ENCODE peak calls at places on chromosomes 11 and 22, in nine cellular contexts. D is PC-9; Y is sigmoid colon; O is GM12878; B is MG63; C is CD8-positive, alpha-beta T cell; K is AG04450; I is WERI-Rb-1; L is lower lobe of right lung. A is an unnamed sample. For H3K27me3, the result is how much of the 10 kb centered on the place peaks cover.

GRCh38 chr11:127339376-127339775 is 338.8 kb upstream of the KIRREL3 start:
- DNase-seq in D (no peak), Y (no peak), O (no peak), B (no peak), C (no peak), K (no peak), I (no peak), L (no peak), A (no peak)

GRCh38 chr22:49838771-49839717 is 11.4 kb upstream of the BRD1 start:
- DNase-seq in D (no peak), Y (no peak), O (peak), B (no peak), C (peak), K (no peak), I (no peak), L (peak), A (peak)

GRCh38 chr11:10602366-10602765 is 33.9 kb upstream of the LYVE1 start:
- DNase-seq in D (no peak), Y (no peak), O (no peak), B (no peak), C (no peak), K (no peak), I (no peak), L (no peak), A (no peak)

GRCh38 chr11:34192481-34193401 is 87.3 kb downstream of the NAT10 start:
- DNase-seq in D (peak), Y (peak), O (no peak), B (peak), C (no peak), K (peak), I (peak), L (no peak), A (peak)

GRCh38 chr11:60130496-60130895 is 42.0 kb downstream of the MS4A2 start:
- DNase-seq in D (no peak), Y (no peak), O (no peak), B (peak), C (no peak), K (no peak), I (peak), L (no peak), A (peak)

GRCh38 chr22:30245985-30246901 is at the start of gene LIF:
- DNase-seq in D (no peak), Y (no peak), O (no peak), B (peak), C (peak), K (peak), I (peak), L (no peak), A (peak)

GRCh38 chr22:48939441-48940265 is 888.0 kb downstream of the BRD1 start:
- DNase-seq in D (no peak), Y (peak), O (no peak), B (no peak), C (no peak), K (no peak), I (no peak), L (no peak), A (no peak)

GRCh38 chr11:57567210-57567511 is 311 bp downstream of the UBE2L6 start:
- DNase-seq in D (no peak), Y (peak), O (no peak), B (no peak), C (peak), K (no peak), I (no peak), L (no peak), A (peak)

GRCh38 chr22:42472671-42473070 is 40.5 kb upstream of the NFAM1 start:
- DNase-seq in D (no peak), Y (peak), O (no peak), B (no peak), C (no peak), K (no peak), I (no peak), L (no peak), A (no peak)

GRCh38 chr22:42475122-42475521 is 42.9 kb upstream of the NFAM1 start:
- DNase-seq in D (no peak), Y (peak), O (no peak), B (no peak), C (no peak), K (no peak), I (no peak), L (no peak), A (no peak)

GRCh38 chr22:42468841-42469240 is 36.6 kb upstream of the NFAM1 start:
- DNase-seq in D (no peak), Y (no peak), O (no peak), B (no peak), C (no peak), K (no peak), I (no peak), L (no peak), A (peak)

GRCh38 chr22:42471441-42471840 is 39.2 kb upstream of the NFAM1 start:
- DNase-seq in D (no peak), Y (no peak), O (no peak), B (no peak), C (no peak), K (no peak), I (no peak), L (no peak), A (no peak)

GRCh38 chr22:42473484-42474193 is 41.4 kb upstream of the NFAM1 start:
- DNase-seq in D (peak), Y (no peak), O (no peak), B (no peak), C (no peak), K (peak), I (peak), L (no peak), A (peak)
- H3K27me3 ChIP-seq in D (under half), Y (under half), O (under half), B (under half), C (under half), K (under half), I (under half), L (under half), A (under half)

GRCh38 chr11:101584651-101585050 is 844 bp upstream of the TRPC6 start:
- DNase-seq in D (no peak), Y (no peak), O (no peak), B (no peak), C (no peak), K (no peak), I (no peak), L (no peak), A (no peak)
- H3K27me3 ChIP-seq in D (under half), Y (under half), O (under half), B (under half), C (under half), K (under half), I (under half), L (under half), A (under half)

GRCh38 chr11:134612416-134613030 is 200.5 kb upstream of the B3GAT1 start:
- DNase-seq in D (no peak), Y (no peak), O (no peak), B (no peak), C (no peak), K (no peak), I (no peak), L (no peak), A (no peak)

GRCh38 chr11:134611537-134611936 is 199.5 kb upstream of the B3GAT1 start:
- DNase-seq in D (no peak), Y (no peak), O (no peak), B (no peak), C (no peak), K (no peak), I (no peak), L (no peak), A (no peak)

GRCh38 chr11:134607963-134608750 is 196.1 kb upstream of the B3GAT1 start:
- DNase-seq in D (no peak), Y (no peak), O (no peak), B (no peak), C (no peak), K (no peak), I (no peak), L (no peak), A (no peak)

GRCh38 chr11:134609361-134610115 is 197.5 kb upstream of the B3GAT1 start:
- DNase-seq in D (no peak), Y (no peak), O (no peak), B (no peak), C (no peak), K (no peak), I (no peak), L (no peak), A (no peak)

DNA sequence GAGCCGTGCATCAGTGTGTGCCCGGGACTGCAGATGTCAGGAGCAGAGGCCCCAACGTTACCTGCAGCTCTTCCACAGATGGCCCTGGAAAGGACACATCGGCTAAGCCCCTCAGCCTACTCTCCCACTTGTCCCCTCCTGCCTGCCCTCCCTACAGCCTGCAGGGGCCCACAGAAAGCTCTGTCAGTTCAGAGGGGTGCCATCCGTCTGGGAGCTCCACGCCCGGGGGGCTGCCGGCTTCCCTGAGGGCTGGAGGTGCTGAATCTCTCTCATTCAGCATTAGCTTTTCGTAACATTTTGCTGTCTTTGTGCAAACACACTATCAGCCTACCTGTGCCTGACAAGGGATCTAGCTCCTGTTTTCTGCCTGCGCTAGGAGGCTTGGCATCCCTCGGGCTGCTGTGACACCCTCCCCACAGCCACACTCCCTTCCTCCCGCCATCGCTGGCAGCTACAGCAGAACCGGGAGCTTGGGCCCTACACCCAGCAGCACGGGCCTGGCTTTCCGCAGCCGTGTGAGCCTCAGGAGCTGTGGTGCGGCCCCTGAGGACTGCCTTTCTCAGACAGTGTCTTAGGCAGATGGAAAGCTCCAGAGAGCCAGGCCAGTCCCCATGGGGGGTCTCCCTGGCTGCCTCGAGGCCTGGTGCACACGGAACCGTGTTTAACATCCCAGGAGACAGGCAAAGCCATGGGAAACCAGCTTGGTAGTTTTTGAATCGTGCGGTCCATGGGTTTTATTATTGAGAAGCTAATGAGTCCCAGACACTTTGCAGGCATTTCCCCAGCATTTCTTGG is 198.3 kb upstream of the B3GAT1 start:
- DNase-seq in D (no peak), Y (no peak), O (no peak), B (no peak), C (no peak), K (no peak), I (no peak), L (no peak), A (no peak)
- H3K27me3 ChIP-seq in D (half or more), Y (under half), O (under half), B (under half), C (under half), K (under half), I (half or more), L (under half), A (under half)

DNA sequence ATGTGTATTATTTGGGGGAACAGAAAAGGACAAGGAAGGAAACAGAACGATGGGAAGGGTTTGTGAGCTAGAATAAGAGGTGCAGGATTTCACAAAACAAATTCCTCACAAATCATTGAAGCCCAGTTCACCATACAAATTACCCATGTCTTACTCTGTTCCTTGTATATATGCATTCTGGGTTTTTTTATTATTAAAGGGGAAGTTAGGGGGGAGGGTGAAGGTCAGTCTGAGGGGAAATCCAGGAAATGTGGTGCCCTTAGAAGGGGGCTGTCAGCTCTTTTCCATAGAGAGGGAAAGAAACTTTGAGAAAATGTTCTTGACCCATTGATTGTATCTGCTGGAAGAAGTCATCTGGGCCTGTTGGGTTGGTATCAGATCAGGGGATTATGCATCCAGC is 90.8 kb downstream of the RNF169 start:
- DNase-seq in D (no peak), Y (no peak), O (no peak), B (no peak), C (no peak), K (no peak), I (no peak), L (no peak), A (no peak)
- H3K27me3 ChIP-seq in D (under half), Y (under half), O (under half), B (under half), C (under half), K (under half), I (under half), L (under half), A (under half)

GRCh38 chr11:27574342-27574741 is 67.8 kb upstream of the LIN7C start:
- DNase-seq in D (no peak), Y (no peak), O (no peak), B (no peak), C (no peak), K (no peak), I (no peak), L (no peak), A (no peak)
- H3K27me3 ChIP-seq in D (under half), Y (under half), O (under half), B (under half), C (under half), K (under half), I (under half), L (under half), A (under half)